ENCODE peak calls at places on chromosomes 12 and 14, in six cellular contexts. G, H, K, B, V and X are unnamed samples. For H3K4me1 and H3K9me3, the result is how much of the 10 kb centered on the place peaks cover.

GRCh38 chr12:93015970-93016751 is 87.1 kb upstream of the EEA1 start:
- DNase-seq in H (no peak), B (no peak), G (no peak), K (no peak), V (peak), X (peak)

GRCh38 chr12:125221602-125222001 is 156.4 kb downstream of the AACS start:
- DNase-seq in V (no peak), G (no peak), B (no peak), K (no peak), H (no peak), X (no peak)

GRCh38 chr14:37131205-37131604 is 41.2 kb downstream of the SLC25A21 start:
- DNase-seq in K (no peak), B (no peak), G (no peak), V (no peak), H (no peak), X (no peak)

GRCh38 chr12:28988384-28988704 is 160.7 kb upstream of the FAR2 start:
- DNase-seq in B (no peak), K (no peak), G (no peak), V (no peak), H (no peak), X (no peak)

GRCh38 chr12:77560714-77561113 is 270.0 kb upstream of the NAV3 start:
- DNase-seq in V (no peak), K (no peak), B (no peak), G (no peak), H (no peak), X (no peak)

GRCh38 chr14:103472939-103473338 is 49.7 kb downstream of the CKB start:
- DNase-seq in K (no peak), H (no peak), V (no peak), B (no peak), G (no peak), X (no peak)

GRCh38 chr12:10276774-10277173 is 30.9 kb upstream of the KLRD1 start:
- DNase-seq in G (no peak), K (no peak), H (no peak), V (no peak), B (no peak), X (no peak)

GRCh38 chr14:62743118-62743517 is 302.1 kb downstream of the KCNH5 start:
- DNase-seq in V (no peak), G (no peak), B (no peak), H (no peak), K (no peak), X (no peak)

GRCh38 chr12:107468976-107469375 is 216.6 kb upstream of the PWP1 start:
- DNase-seq in B (no peak), G (no peak), H (no peak), V (no peak), K (no peak), X (no peak)

GRCh38 chr12:53505086-53505485 is 2.2 kb downstream of the NPFF start:
- DNase-seq in H (peak), K (no peak), G (no peak), V (no peak), B (peak), X (no peak)

GRCh38 chr12:52216107-52216506 is 16.9 kb upstream of the KRT7 start:
- DNase-seq in B (no peak), K (no peak), V (peak), G (peak), H (no peak), X (no peak)

DNA sequence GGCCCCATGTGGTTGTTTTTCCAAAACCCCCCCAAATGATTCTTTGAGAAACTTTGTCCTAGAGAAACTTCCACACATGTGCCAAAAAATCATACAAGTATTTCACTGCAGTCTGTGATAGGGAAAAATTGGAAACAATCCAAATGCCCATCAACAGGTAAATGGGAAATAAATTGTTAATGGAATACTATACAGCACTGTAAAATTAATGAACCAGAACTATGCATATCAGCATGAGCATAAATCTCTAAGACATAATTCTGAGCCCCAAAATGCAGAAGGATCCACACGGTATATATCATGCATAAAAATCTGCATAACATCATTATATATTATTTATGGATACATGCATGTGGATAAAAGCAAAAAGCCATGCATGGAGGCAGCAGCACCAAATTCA is 5.3 kb upstream of the FICD start:
- DNase-seq in B (no peak), H (no peak), V (no peak), K (no peak), G (no peak), X (no peak)
- H3K4me1 ChIP-seq in B (under half), H (under half), V (under half), K (under half), G (under half), X (under half)

GRCh38 chr12:38269897-38270296 is 46.7 kb upstream of the ALG10B start:
- DNase-seq in V (no peak), G (no peak), K (no peak), B (no peak), H (no peak), X (no peak)
- H3K9me3 ChIP-seq in V (under half), G (under half), K (under half), B (under half), H (under half), X (under half)

DNA sequence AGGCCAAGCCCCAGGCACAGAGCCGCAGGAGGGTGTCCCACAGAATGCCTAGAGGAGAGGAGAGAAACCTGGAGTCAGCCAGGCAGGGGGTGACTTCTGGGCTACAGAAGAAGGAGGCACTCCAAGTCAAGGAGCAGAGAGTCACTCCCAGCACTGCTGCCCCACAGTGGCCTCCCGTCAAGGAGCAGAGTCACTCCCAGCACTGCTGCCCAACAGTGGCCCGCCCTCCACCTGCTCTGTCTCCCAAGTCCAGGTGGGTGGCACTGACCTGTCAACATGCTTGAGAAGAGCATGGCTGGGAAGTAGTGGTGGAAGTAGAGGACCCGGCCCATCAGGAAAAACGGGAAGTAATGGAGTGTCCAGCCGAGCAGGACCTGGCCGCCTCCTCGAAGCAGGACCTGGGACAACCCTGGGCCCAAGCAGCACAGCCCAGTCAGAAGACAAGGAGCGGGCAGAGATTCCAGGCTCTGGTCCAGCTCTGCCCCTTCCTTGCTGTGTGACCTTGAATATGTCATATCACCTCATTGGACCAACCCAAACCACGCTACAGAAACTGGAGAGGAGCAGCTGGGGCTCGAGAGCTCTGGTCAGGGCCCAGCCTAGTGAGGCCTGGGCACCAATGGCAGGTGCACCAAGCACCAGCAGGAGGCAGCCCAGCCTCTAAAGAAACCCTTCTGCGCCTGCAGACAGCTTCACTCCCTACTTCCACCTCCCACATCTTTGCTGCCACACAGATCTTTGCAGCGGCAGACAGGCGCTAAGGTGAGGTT is 7.6 kb upstream of the NGB start:
- DNase-seq in H (no peak), B (no peak), K (no peak), V (no peak), G (no peak), X (no peak)
- TF ChIP-seq CTCF in H (no peak), B (no peak), K (no peak), V (peak), G (no peak), X (no peak)

GRCh38 chr12:537772-538171 is 78.0 kb downstream of the B4GALNT3 start:
- DNase-seq in B (no peak), H (no peak), G (no peak), K (no peak), V (no peak), X (peak)
- H3K4me1 ChIP-seq in B (under half), H (under half), G (under half), K (under half), V (under half), X (under half)

GRCh38 chr12:83378186-83378727 is 691.6 kb downstream of the TMTC2 start:
- DNase-seq in H (no peak), V (no peak), K (no peak), B (no peak), G (no peak), X (no peak)
- H3K9me3 ChIP-seq in H (under half), V (under half), K (under half), B (under half), G (under half), X (under half)

DNA sequence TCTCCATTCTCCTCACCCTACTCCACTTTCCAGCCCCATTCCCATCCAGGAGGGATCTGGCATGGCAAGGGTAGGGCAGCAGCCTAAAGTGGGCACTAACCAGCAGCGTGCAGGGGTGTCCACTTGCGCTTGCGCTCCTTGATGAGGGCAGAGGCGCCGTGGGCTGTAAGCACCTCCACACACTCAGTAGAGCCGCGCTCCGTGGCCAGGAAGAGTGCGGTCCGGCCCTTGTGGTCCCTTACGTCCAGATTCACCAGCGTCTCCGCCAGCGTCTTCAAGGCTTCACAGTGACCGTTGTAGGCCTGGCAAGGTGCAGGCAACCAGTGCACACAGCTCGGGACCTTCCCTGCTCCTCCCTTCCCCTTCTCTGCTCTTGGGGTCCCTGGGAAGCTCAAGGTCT is 10.3 kb downstream of the ANKRD52 start:
- DNase-seq in H (no peak), V (no peak), K (no peak), G (no peak), B (no peak), X (no peak)
- TF ChIP-seq CTCF in H (no peak), V (no peak), K (no peak), G (no peak), B (no peak), X (no peak)

GRCh38 chr12:11794311-11794710 is 144.8 kb downstream of the ETV6 start:
- DNase-seq in K (no peak), G (no peak), H (no peak), V (no peak), B (no peak), X (no peak)
- H3K4me1 ChIP-seq in K (under half), G (half or more), H (half or more), V (under half), B (half or more), X (under half)

GRCh38 chr12:100579844-100580243 is 6.4 kb downstream of the GAS2L3 start:
- DNase-seq in K (no peak), G (no peak), B (no peak), H (no peak), V (no peak), X (no peak)

GRCh38 chr12:100573499-100574261 is at the start of gene GAS2L3:
- DNase-seq in V (peak), H (peak), G (peak), B (peak), K (peak), X (peak)

GRCh38 chr12:100576311-100577036 is 3.0 kb downstream of the GAS2L3 start:
- DNase-seq in K (no peak), H (no peak), V (no peak), B (no peak), G (no peak), X (no peak)

GRCh38 chr12:100574262-100575074 is 984 bp downstream of the GAS2L3 start:
- DNase-seq in B (no peak), K (peak), G (peak), H (no peak), V (peak), X (peak)

DNA sequence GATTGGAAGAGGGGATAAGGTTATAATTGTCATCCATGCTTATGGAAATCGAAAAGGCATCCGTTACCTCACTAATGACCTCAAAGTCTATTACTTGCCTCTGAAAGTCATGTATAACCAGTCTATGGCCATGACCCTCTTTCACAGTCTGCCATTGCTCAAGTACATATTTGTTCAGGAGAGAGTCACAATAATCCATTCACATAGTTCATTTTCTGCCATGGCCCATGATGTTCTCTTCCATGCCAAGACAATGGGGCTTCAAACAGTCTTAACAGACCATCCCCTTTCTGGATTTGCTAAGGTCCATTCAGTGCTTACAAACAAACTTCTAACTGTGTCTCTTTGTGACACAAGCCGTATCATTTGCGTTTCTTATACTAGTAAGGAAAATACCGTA is 5.4 kb downstream of the GAS2L3 start:
- DNase-seq in H (no peak), K (no peak), B (no peak), G (no peak), V (no peak), X (no peak)
- H3K9me3 ChIP-seq in H (under half), K (under half), B (under half), G (under half), V (under half), X (under half)